ENCODE peak calls at places on chromosomes 7 and 10, in nine cellular contexts. Z, G, F, P, X, R, M, K and T are unnamed samples.

GRCh38 chr10:22429146-22429545 is 83.8 kb downstream of the SPAG6 start:
- DNase-seq in Z (no peak), G (no peak), F (no peak), P (no peak), X (no peak), R (no peak), M (no peak), K (no peak), T (no peak)

GRCh38 chr10:110600487-110601101 is 33.1 kb downstream of the SMC3 start:
- DNase-seq in Z (no peak), G (no peak), F (peak; percentile 62), P (no peak), X (no peak), R (no peak), M (peak; percentile 40), K (no peak), T (no peak)

GRCh38 chr7:21123586-21123985 is 304.3 kb upstream of the SP4 start:
- DNase-seq in Z (no peak), G (no peak), F (no peak), P (no peak), X (no peak), R (no peak), M (no peak), K (no peak), T (no peak)

GRCh38 chr10:120457431-120458172 is 575 bp downstream of the PLPP4 start:
- DNase-seq in Z (no peak), G (no peak), F (no peak), P (no peak), X (no peak), R (no peak), M (no peak), K (no peak), T (no peak)

GRCh38 chr10:103929396-103929921 is 11.5 kb upstream of the STN1 start:
- DNase-seq in Z (no peak), G (no peak), F (no peak), P (no peak), X (no peak), R (no peak), M (no peak), K (no peak), T (no peak)

GRCh38 chr7:114901771-114902170 is 20.1 kb upstream of the MDFIC start:
- DNase-seq in Z (no peak), G (no peak), F (no peak), P (no peak), X (no peak), R (no peak), M (no peak), K (no peak), T (no peak)

GRCh38 chr10:30537586-30537985 is 92.0 kb downstream of the LYZL2 start:
- DNase-seq in Z (no peak), G (no peak), F (no peak), P (no peak), X (no peak), R (no peak), M (no peak), K (no peak), T (no peak)

GRCh38 chr7:33107136-33108066 is 1.8 kb downstream of the RP9 start:
- DNase-seq in Z (peak; percentile 32), G (peak; percentile 16), F (peak; percentile 47), P (peak; percentile 31), X (no peak), R (no peak), M (peak; percentile 39), K (peak; percentile 66), T (peak; percentile 13)

GRCh38 chr10:28411648-28412047 is 108.8 kb upstream of the MPP7 start:
- DNase-seq in Z (no peak), G (no peak), F (no peak), P (no peak), X (no peak), R (no peak), M (no peak), K (no peak), T (no peak)

GRCh38 chr10:44828515-44829142 is 82.5 kb upstream of the TMEM72 start:
- DNase-seq in Z (no peak), G (no peak), F (no peak), P (no peak), X (no peak), R (peak; percentile 58), M (no peak), K (no peak), T (no peak)

GRCh38 chr10:121886997-121887622 is 40.7 kb downstream of the ATE1 start:
- DNase-seq in Z (peak; percentile 55), G (peak; percentile 60), F (peak; percentile 61), P (peak; percentile 64), X (no peak), R (peak; percentile 40), M (peak; percentile 17), K (peak; percentile 30), T (no peak)

GRCh38 chr7:44080686-44081265 is 1.6 kb downstream of the POLM start:
- DNase-seq in Z (no peak), G (no peak), F (no peak), P (no peak), X (no peak), R (no peak), M (no peak), K (no peak), T (no peak)

GRCh38 chr7:44081266-44081748 is 1.0 kb downstream of the POLM start:
- DNase-seq in Z (no peak), G (no peak), F (no peak), P (no peak), X (no peak), R (no peak), M (peak; percentile 23), K (peak; percentile 44), T (no peak)

GRCh38 chr7:44078521-44078920 is 3.8 kb downstream of the POLM start:
- DNase-seq in Z (no peak), G (no peak), F (no peak), P (no peak), X (no peak), R (no peak), M (no peak), K (no peak), T (no peak)

GRCh38 chr7:44079221-44080021 is 2.9 kb downstream of the POLM start:
- DNase-seq in Z (no peak), G (no peak), F (no peak), P (no peak), X (no peak), R (no peak), M (no peak), K (no peak), T (no peak)

GRCh38 chr7:44080118-44080517 is 2.2 kb downstream of the POLM start:
- DNase-seq in Z (no peak), G (no peak), F (no peak), P (no peak), X (no peak), R (no peak), M (no peak), K (no peak), T (no peak)
- H3K27ac ChIP-seq in Z (no peak overlapping the region), G (no peak overlapping the region), F (no peak overlapping the region), P (no peak overlapping the region), X (no peak overlapping the region), R (peak overlapping the region; percentile 95), M (no peak overlapping the region), K (no peak overlapping the region), T (no peak overlapping the region)

DNA sequence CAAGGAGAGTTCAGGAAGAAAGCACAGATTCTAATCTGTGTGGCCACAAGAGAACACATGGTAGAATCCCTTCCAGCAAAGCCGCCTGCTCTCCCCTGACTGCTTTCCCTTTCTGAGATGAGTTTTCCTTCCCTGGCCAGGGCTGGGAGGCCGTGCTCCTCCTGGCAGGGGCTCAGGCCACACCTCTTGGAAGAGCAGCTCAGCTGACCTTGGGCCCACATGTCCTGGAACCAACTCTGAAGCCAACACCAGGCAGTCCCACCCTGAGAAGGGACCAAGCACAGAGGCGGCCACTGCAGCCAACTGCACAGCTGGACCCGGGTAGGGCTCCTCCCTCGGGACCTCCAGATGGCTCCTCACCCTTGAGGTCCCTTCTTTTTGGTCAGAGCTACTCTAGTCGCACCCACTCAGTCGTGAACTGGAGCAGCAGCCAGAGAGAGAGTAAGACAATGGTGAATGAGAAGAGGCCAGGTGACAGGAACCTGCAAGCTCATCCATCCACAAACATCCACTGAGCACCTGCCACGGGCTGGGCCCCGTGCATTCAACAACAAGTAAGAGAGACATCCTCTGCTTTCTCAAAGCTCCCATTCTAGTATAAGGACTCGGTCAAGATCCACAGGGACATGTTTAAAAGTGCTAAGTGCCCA is 40.3 kb downstream of the FAM53B start:
- DNase-seq in Z (no peak), G (peak; percentile 74), F (no peak), P (peak; percentile 61), X (no peak), R (peak; percentile 88), M (no peak), K (no peak), T (no peak)
- H3K27ac ChIP-seq in Z (peak overlapping the region; percentile 78), G (peak overlapping the region; percentile 99), F (no peak overlapping the region), P (peak overlapping the region; percentile 15), X (peak overlapping the region; percentile 64), R (peak overlapping the region; percentile 98), M (peak overlapping the region; percentile 90), K (no peak overlapping the region), T (peak overlapping the region; percentile 24)

DNA sequence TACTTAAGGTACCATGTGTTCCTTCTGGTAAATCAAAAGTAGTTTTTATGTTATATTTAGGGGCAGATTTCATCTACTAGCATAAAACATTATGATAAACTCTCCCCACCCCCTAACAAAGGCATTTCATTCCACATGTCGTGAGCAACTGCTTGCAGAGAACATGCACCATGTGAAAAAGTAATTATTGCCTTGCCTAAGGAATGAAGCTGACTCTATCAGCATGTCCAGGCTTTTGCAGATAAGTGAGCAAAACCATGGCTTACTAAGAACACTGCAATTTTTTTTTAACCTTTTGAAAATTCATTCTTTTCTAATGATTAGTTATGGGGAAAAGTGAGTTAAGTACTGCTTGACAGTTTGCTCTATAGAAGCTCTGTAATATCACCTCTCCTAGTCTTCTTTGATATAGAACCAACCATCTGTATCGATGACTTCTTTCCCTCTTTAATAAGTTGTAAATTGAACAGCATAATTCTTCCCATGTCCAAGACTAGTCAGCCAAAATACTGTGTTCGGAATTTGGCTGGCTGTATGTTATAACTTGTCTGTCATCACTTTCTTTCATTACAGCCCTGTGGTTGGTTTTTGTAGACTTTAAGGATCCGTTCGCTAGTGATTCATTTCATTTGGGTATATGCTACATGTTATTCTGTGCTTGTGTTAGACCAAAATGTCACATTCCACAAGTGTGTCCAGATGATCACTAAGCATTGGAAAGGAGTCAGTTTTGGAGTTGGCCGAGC is 155.3 kb upstream of the ITGB1 start:
- DNase-seq in Z (no peak), G (no peak), F (no peak), P (no peak), X (no peak), R (no peak), M (no peak), K (no peak), T (no peak)
- H3K27ac ChIP-seq in Z (no peak overlapping the region), G (no peak overlapping the region), F (no peak overlapping the region), P (no peak overlapping the region), X (no peak overlapping the region), R (peak overlapping the region; percentile 79), M (peak overlapping the region; percentile 74), K (no peak overlapping the region), T (no peak overlapping the region)

GRCh38 chr7:831596-832291 is 532 bp upstream of the SUN1 start:
- DNase-seq in Z (no peak), G (no peak), F (peak; percentile 35), P (no peak), X (no peak), R (no peak), M (peak; percentile 39), K (no peak), T (no peak)
- H3K27ac ChIP-seq in Z (peak overlapping the region; percentile 87), G (peak overlapping the region; percentile 83), F (peak overlapping the region; percentile 19), P (peak overlapping the region; percentile 89), X (peak overlapping the region; percentile 95), R (peak overlapping the region; percentile 97), M (peak overlapping the region; percentile 73), K (peak overlapping the region; percentile 66), T (peak overlapping the region; percentile 73)